ENCODE peak calls at places on chromosome 20, in nine cellular contexts. One of them, this sample, is unnamed.

GRCh38 chr20:34747479-34747878 is 43.3 kb downstream of the TP53INP2 start:
- DNase-seq in tibial artery: no peak
- DNase-seq in cardiac muscle cell: no peak
- DNase-seq in tibial nerve: no peak
- DNase-seq in brain microvascular endothelial cell: no peak
- DNase-seq in fibroblast of lung: no peak
- DNase-seq in MM.1S: no peak
- DNase-seq in heart right ventricle: no peak
- DNase-seq in IMR-90: no peak
- DNase-seq in this sample: no peak

GRCh38 chr20:60078351-60079250 is 120.4 kb downstream of the CDH26 start:
- DNase-seq in tibial artery: no peak
- DNase-seq in cardiac muscle cell: no peak
- DNase-seq in tibial nerve: no peak
- DNase-seq in brain microvascular endothelial cell: no peak
- DNase-seq in fibroblast of lung: no peak
- DNase-seq in MM.1S: no peak
- DNase-seq in heart right ventricle: no peak
- DNase-seq in IMR-90: no peak
- DNase-seq in this sample: no peak

GRCh38 chr20:44470327-44470726 is 5.3 kb upstream of the TTPAL start:
- DNase-seq in tibial artery: no peak
- DNase-seq in cardiac muscle cell: no peak
- DNase-seq in tibial nerve: no peak
- DNase-seq in brain microvascular endothelial cell: no peak
- DNase-seq in fibroblast of lung: no peak
- DNase-seq in MM.1S: no peak
- DNase-seq in heart right ventricle: no peak
- DNase-seq in IMR-90: no peak
- DNase-seq in this sample: no peak

GRCh38 chr20:58970146-58970545 is 10.9 kb upstream of the NELFCD start:
- DNase-seq in tibial artery: no peak
- DNase-seq in cardiac muscle cell: no peak
- DNase-seq in tibial nerve: no peak
- DNase-seq in brain microvascular endothelial cell: no peak
- DNase-seq in fibroblast of lung: no peak
- DNase-seq in MM.1S: peak; percentile 14
- DNase-seq in heart right ventricle: no peak
- DNase-seq in IMR-90: no peak
- DNase-seq in this sample: no peak

GRCh38 chr20:23162887-23163286 is 76.8 kb upstream of the CD93 start:
- DNase-seq in tibial artery: no peak
- DNase-seq in cardiac muscle cell: no peak
- DNase-seq in tibial nerve: no peak
- DNase-seq in brain microvascular endothelial cell: no peak
- DNase-seq in fibroblast of lung: no peak
- DNase-seq in MM.1S: no peak
- DNase-seq in heart right ventricle: no peak
- DNase-seq in IMR-90: no peak
- DNase-seq in this sample: no peak

GRCh38 chr20:11838076-11838636 is 79.5 kb upstream of the BTBD3 start:
- DNase-seq in tibial artery: no peak
- DNase-seq in cardiac muscle cell: no peak
- DNase-seq in tibial nerve: no peak
- DNase-seq in brain microvascular endothelial cell: no peak
- DNase-seq in fibroblast of lung: no peak
- DNase-seq in MM.1S: no peak
- DNase-seq in heart right ventricle: no peak
- DNase-seq in IMR-90: no peak
- DNase-seq in this sample: no peak

GRCh38 chr20:35344354-35344837 is 52.2 kb upstream of the FAM83C start:
- DNase-seq in tibial artery: no peak
- DNase-seq in cardiac muscle cell: no peak
- DNase-seq in tibial nerve: no peak
- DNase-seq in brain microvascular endothelial cell: peak; percentile 84
- DNase-seq in fibroblast of lung: peak; percentile 91
- DNase-seq in MM.1S: no peak
- DNase-seq in heart right ventricle: peak; percentile 56
- DNase-seq in IMR-90: peak; percentile 96
- DNase-seq in this sample: no peak

GRCh38 chr20:62776692-62777527 is 19.4 kb upstream of the MRGBP start:
- DNase-seq in tibial artery: no peak
- DNase-seq in cardiac muscle cell: no peak
- DNase-seq in tibial nerve: no peak
- DNase-seq in brain microvascular endothelial cell: no peak
- DNase-seq in fibroblast of lung: no peak
- DNase-seq in MM.1S: peak; percentile 53
- DNase-seq in heart right ventricle: no peak
- DNase-seq in IMR-90: peak; percentile 13
- DNase-seq in this sample: peak; percentile 81

GRCh38 chr20:43384321-43384940 is 73.3 kb upstream of the SRSF6 start:
- DNase-seq in tibial artery: no peak
- DNase-seq in cardiac muscle cell: no peak
- DNase-seq in tibial nerve: no peak
- DNase-seq in brain microvascular endothelial cell: no peak
- DNase-seq in fibroblast of lung: no peak
- DNase-seq in MM.1S: no peak
- DNase-seq in heart right ventricle: no peak
- DNase-seq in IMR-90: no peak
- DNase-seq in this sample: no peak

GRCh38 chr20:10705801-10706459 is 32.1 kb upstream of the JAG1 start:
- DNase-seq in tibial artery: no peak
- DNase-seq in cardiac muscle cell: no peak
- DNase-seq in tibial nerve: no peak
- DNase-seq in brain microvascular endothelial cell: no peak
- DNase-seq in fibroblast of lung: no peak
- DNase-seq in MM.1S: no peak
- DNase-seq in heart right ventricle: no peak
- DNase-seq in IMR-90: no peak
- DNase-seq in this sample: no peak

GRCh38 chr20:33472868-33473267 is 17.0 kb upstream of the CBFA2T2 start:
- DNase-seq in tibial artery: no peak
- DNase-seq in cardiac muscle cell: no peak
- DNase-seq in tibial nerve: no peak
- DNase-seq in brain microvascular endothelial cell: no peak
- DNase-seq in fibroblast of lung: no peak
- DNase-seq in MM.1S: no peak
- DNase-seq in heart right ventricle: no peak
- DNase-seq in IMR-90: no peak
- DNase-seq in this sample: no peak

GRCh38 chr20:23268792-23269354 is 81.7 kb upstream of the NXT1 start:
- DNase-seq in tibial artery: no peak
- DNase-seq in cardiac muscle cell: no peak
- DNase-seq in tibial nerve: no peak
- DNase-seq in brain microvascular endothelial cell: no peak
- DNase-seq in fibroblast of lung: no peak
- DNase-seq in MM.1S: no peak
- DNase-seq in heart right ventricle: no peak
- DNase-seq in IMR-90: no peak
- DNase-seq in this sample: no peak

GRCh38 chr20:61166324-61166723 is 85.7 kb upstream of the CDH4 start:
- DNase-seq in tibial artery: no peak
- DNase-seq in cardiac muscle cell: no peak
- DNase-seq in tibial nerve: no peak
- DNase-seq in brain microvascular endothelial cell: peak; percentile 27
- DNase-seq in fibroblast of lung: no peak
- DNase-seq in MM.1S: no peak
- DNase-seq in heart right ventricle: no peak
- DNase-seq in IMR-90: no peak
- DNase-seq in this sample: no peak

GRCh38 chr20:15512916-15513315 is 1060.3 kb downstream of the KIF16B start:
- DNase-seq in tibial artery: no peak
- DNase-seq in cardiac muscle cell: no peak
- DNase-seq in tibial nerve: no peak
- DNase-seq in brain microvascular endothelial cell: no peak
- DNase-seq in fibroblast of lung: no peak
- DNase-seq in MM.1S: no peak
- DNase-seq in heart right ventricle: no peak
- DNase-seq in IMR-90: no peak
- DNase-seq in this sample: peak; percentile 2

GRCh38 chr20:48679011-48679410 is 148.8 kb downstream of the PREX1 start:
- DNase-seq in tibial artery: no peak
- DNase-seq in cardiac muscle cell: no peak
- DNase-seq in tibial nerve: no peak
- DNase-seq in brain microvascular endothelial cell: no peak
- DNase-seq in fibroblast of lung: no peak
- DNase-seq in MM.1S: no peak
- DNase-seq in heart right ventricle: no peak
- DNase-seq in IMR-90: no peak
- DNase-seq in this sample: no peak

GRCh38 chr20:44394520-44395182 is 39.2 kb downstream of the HNF4A start:
- DNase-seq in tibial artery: no peak
- DNase-seq in cardiac muscle cell: no peak
- DNase-seq in tibial nerve: peak; percentile 46
- DNase-seq in brain microvascular endothelial cell: no peak
- DNase-seq in fibroblast of lung: peak; percentile 53
- DNase-seq in MM.1S: no peak
- DNase-seq in heart right ventricle: no peak
- DNase-seq in IMR-90: no peak
- DNase-seq in this sample: no peak

GRCh38 chr20:22581437-22582385 is 2.7 kb downstream of the FOXA2 start:
- DNase-seq in tibial artery: no peak
- DNase-seq in cardiac muscle cell: no peak
- DNase-seq in tibial nerve: no peak
- DNase-seq in brain microvascular endothelial cell: no peak
- DNase-seq in fibroblast of lung: no peak
- DNase-seq in MM.1S: no peak
- DNase-seq in heart right ventricle: no peak
- DNase-seq in IMR-90: no peak
- DNase-seq in this sample: no peak

GRCh38 chr20:17708675-17709360 is 9.1 kb downstream of the BANF2 start:
- DNase-seq in tibial artery: no peak
- DNase-seq in cardiac muscle cell: no peak
- DNase-seq in tibial nerve: no peak
- DNase-seq in brain microvascular endothelial cell: no peak
- DNase-seq in fibroblast of lung: peak; percentile 39
- DNase-seq in MM.1S: no peak
- DNase-seq in heart right ventricle: no peak
- DNase-seq in IMR-90: peak; percentile 30
- DNase-seq in this sample: no peak

GRCh38 chr20:38970302-38970701 is 8.2 kb downstream of the DHX35 start:
- DNase-seq in tibial artery: no peak
- DNase-seq in cardiac muscle cell: no peak
- DNase-seq in tibial nerve: no peak
- DNase-seq in brain microvascular endothelial cell: peak; percentile 81
- DNase-seq in fibroblast of lung: peak; percentile 31
- DNase-seq in MM.1S: no peak
- DNase-seq in heart right ventricle: no peak
- DNase-seq in IMR-90: peak; percentile 88
- DNase-seq in this sample: no peak

GRCh38 chr20:2914160-2914559 is 40.9 kb downstream of the PTPRA start:
- DNase-seq in tibial artery: no peak
- DNase-seq in cardiac muscle cell: peak; percentile 46
- DNase-seq in tibial nerve: no peak
- DNase-seq in brain microvascular endothelial cell: peak; percentile 4
- DNase-seq in fibroblast of lung: peak; percentile 19
- DNase-seq in MM.1S: no peak
- DNase-seq in heart right ventricle: no peak
- DNase-seq in IMR-90: no peak
- DNase-seq in this sample: peak; percentile 23
- TF ChIP-seq CTCF in tibial artery: no peak
- TF ChIP-seq CTCF in cardiac muscle cell: peak; percentile 22
- TF ChIP-seq CTCF in tibial nerve: no peak
- TF ChIP-seq CTCF in brain microvascular endothelial cell: peak; percentile 50
- TF ChIP-seq CTCF in fibroblast of lung: no peak
- TF ChIP-seq CTCF in MM.1S: peak; percentile 23
- TF ChIP-seq CTCF in heart right ventricle: no peak
- TF ChIP-seq CTCF in IMR-90: peak; percentile 20
- TF ChIP-seq CTCF in this sample: peak; percentile 43

GRCh38 chr20:19833395-19833794 is 75.3 kb downstream of the RIN2 start:
- DNase-seq in tibial artery: no peak
- DNase-seq in cardiac muscle cell: no peak
- DNase-seq in tibial nerve: no peak
- DNase-seq in brain microvascular endothelial cell: no peak
- DNase-seq in fibroblast of lung: no peak
- DNase-seq in MM.1S: no peak
- DNase-seq in heart right ventricle: no peak
- DNase-seq in IMR-90: no peak
- DNase-seq in this sample: no peak
- H3K27ac ChIP-seq in tibial artery: no peak overlapping the region
- H3K27ac ChIP-seq in cardiac muscle cell: no peak overlapping the region
- H3K27ac ChIP-seq in tibial nerve: no peak overlapping the region
- H3K27ac ChIP-seq in brain microvascular endothelial cell: no peak overlapping the region
- H3K27ac ChIP-seq in fibroblast of lung: no peak overlapping the region
- H3K27ac ChIP-seq in MM.1S: no peak overlapping the region
- H3K27ac ChIP-seq in heart right ventricle: no peak overlapping the region
- H3K27ac ChIP-seq in IMR-90: no peak overlapping the region
- H3K27ac ChIP-seq in this sample: no peak overlapping the region

GRCh38 chr20:51631011-51631950 is 88.8 kb upstream of the NFATC2 start:
- DNase-seq in tibial artery: peak; percentile 85
- DNase-seq in cardiac muscle cell: no peak
- DNase-seq in tibial nerve: peak; percentile 83
- DNase-seq in brain microvascular endothelial cell: peak; percentile 99
- DNase-seq in fibroblast of lung: peak; percentile 99
- DNase-seq in MM.1S: no peak
- DNase-seq in heart right ventricle: peak; percentile 34
- DNase-seq in IMR-90: peak; percentile 99
- DNase-seq in this sample: peak; percentile 96

GRCh38 chr20:51634257-51634656 is 91.7 kb upstream of the NFATC2 start:
- DNase-seq in tibial artery: no peak
- DNase-seq in cardiac muscle cell: no peak
- DNase-seq in tibial nerve: peak; percentile 27
- DNase-seq in brain microvascular endothelial cell: peak; percentile 30
- DNase-seq in fibroblast of lung: no peak
- DNase-seq in MM.1S: no peak
- DNase-seq in heart right ventricle: no peak
- DNase-seq in IMR-90: peak; percentile 44
- DNase-seq in this sample: peak; percentile 46

GRCh38 chr20:51629399-51630058 is 87.0 kb upstream of the NFATC2 start:
- DNase-seq in tibial artery: no peak
- DNase-seq in cardiac muscle cell: no peak
- DNase-seq in tibial nerve: no peak
- DNase-seq in brain microvascular endothelial cell: no peak
- DNase-seq in fibroblast of lung: no peak
- DNase-seq in MM.1S: no peak
- DNase-seq in heart right ventricle: no peak
- DNase-seq in IMR-90: no peak
- DNase-seq in this sample: no peak

GRCh38 chr20:51633430-51633829 is 90.9 kb upstream of the NFATC2 start:
- DNase-seq in tibial artery: no peak
- DNase-seq in cardiac muscle cell: no peak
- DNase-seq in tibial nerve: no peak
- DNase-seq in brain microvascular endothelial cell: no peak
- DNase-seq in fibroblast of lung: no peak
- DNase-seq in MM.1S: no peak
- DNase-seq in heart right ventricle: no peak
- DNase-seq in IMR-90: no peak
- DNase-seq in this sample: no peak

GRCh38 chr20:51631953-51632352 is 89.4 kb upstream of the NFATC2 start:
- DNase-seq in tibial artery: no peak
- DNase-seq in cardiac muscle cell: no peak
- DNase-seq in tibial nerve: no peak
- DNase-seq in brain microvascular endothelial cell: no peak
- DNase-seq in fibroblast of lung: no peak
- DNase-seq in MM.1S: no peak
- DNase-seq in heart right ventricle: no peak
- DNase-seq in IMR-90: no peak
- DNase-seq in this sample: no peak
- H3K4me3 ChIP-seq in tibial artery: no peak overlapping the region
- H3K4me3 ChIP-seq in cardiac muscle cell: no peak overlapping the region
- H3K4me3 ChIP-seq in tibial nerve: no peak overlapping the region
- H3K4me3 ChIP-seq in brain microvascular endothelial cell: no peak overlapping the region
- H3K4me3 ChIP-seq in fibroblast of lung: no peak overlapping the region
- H3K4me3 ChIP-seq in MM.1S: no peak overlapping the region
- H3K4me3 ChIP-seq in heart right ventricle: peak overlapping the region; percentile 0
- H3K4me3 ChIP-seq in IMR-90: no peak overlapping the region
- H3K4me3 ChIP-seq in this sample: no peak overlapping the region

GRCh38 chr20:19886666-19887288 is 128.7 kb downstream of the RIN2 start:
- DNase-seq in tibial artery: no peak
- DNase-seq in cardiac muscle cell: peak; percentile 15
- DNase-seq in tibial nerve: no peak
- DNase-seq in brain microvascular endothelial cell: no peak
- DNase-seq in fibroblast of lung: no peak
- DNase-seq in MM.1S: no peak
- DNase-seq in heart right ventricle: no peak
- DNase-seq in IMR-90: peak; percentile 56
- DNase-seq in this sample: peak; percentile 8
- TF ChIP-seq CTCF in tibial artery: no peak
- TF ChIP-seq CTCF in cardiac muscle cell: peak; percentile 12
- TF ChIP-seq CTCF in tibial nerve: no peak
- TF ChIP-seq CTCF in brain microvascular endothelial cell: no peak
- TF ChIP-seq CTCF in fibroblast of lung: no peak
- TF ChIP-seq CTCF in MM.1S: no peak
- TF ChIP-seq CTCF in heart right ventricle: no peak
- TF ChIP-seq CTCF in IMR-90: peak; percentile 41
- TF ChIP-seq CTCF in this sample: peak; percentile 20

This sample was measured in A673.